ENCODE peak calls at places on chromosome 14, in six cellular contexts. E, I, B, O, C and Q are unnamed samples.

GRCh38 chr14:101772770-101773169 is 11.3 kb downstream of the PPP2R5C start:
- DNase-seq in E (no peak), I (no peak), B (no peak), O (peak), C (no peak), Q (no peak)

GRCh38 chr14:95946867-95947266 is 70.2 kb downstream of the TUNAR start:
- DNase-seq in E (no peak), I (no peak), B (no peak), O (no peak), C (no peak), Q (no peak)

GRCh38 chr14:81323621-81324400 is 76.3 kb downstream of the STON2 start:
- DNase-seq in E (peak), I (no peak), B (peak), O (no peak), C (no peak), Q (no peak)

GRCh38 chr14:78595797-78596196 is 425.6 kb downstream of the NRXN3 start:
- DNase-seq in E (no peak), I (no peak), B (peak), O (no peak), C (peak), Q (no peak)

GRCh38 chr14:52111583-52111982 is 42.7 kb upstream of the NID2 start:
- DNase-seq in E (peak), I (no peak), B (no peak), O (no peak), C (no peak), Q (no peak)

GRCh38 chr14:89524412-89524811 is 107.4 kb upstream of the FOXN3 start:
- DNase-seq in E (no peak), I (no peak), B (no peak), O (no peak), C (no peak), Q (no peak)

GRCh38 chr14:29937116-29937515 is 9.5 kb upstream of the PRKD1 start:
- DNase-seq in E (no peak), I (no peak), B (no peak), O (no peak), C (no peak), Q (no peak)

GRCh38 chr14:80003138-80003537 is 208.2 kb downstream of the DIO2 start:
- DNase-seq in E (no peak), I (no peak), B (no peak), O (peak), C (no peak), Q (peak)

GRCh38 chr14:66401447-66402095 is 84.6 kb upstream of the CCDC196 start:
- DNase-seq in E (no peak), I (no peak), B (no peak), O (peak), C (peak), Q (no peak)

GRCh38 chr14:27995688-27996087 is 770.9 kb upstream of the FOXG1 start:
- DNase-seq in E (no peak), I (no peak), B (no peak), O (no peak), C (no peak), Q (no peak)

GRCh38 chr14:28807518-28807917 is 40.9 kb downstream of the FOXG1 start:
- DNase-seq in E (no peak), I (no peak), B (no peak), O (no peak), C (no peak), Q (no peak)

GRCh38 chr14:33414041-33414440 is 475.4 kb downstream of the NPAS3 start:
- DNase-seq in E (no peak), I (peak), B (peak), O (no peak), C (no peak), Q (no peak)

GRCh38 chr14:33406766-33407165 is 468.1 kb downstream of the NPAS3 start:
- DNase-seq in E (no peak), I (no peak), B (no peak), O (no peak), C (no peak), Q (no peak)

GRCh38 chr14:33408291-33408690 is 469.6 kb downstream of the NPAS3 start:
- DNase-seq in E (no peak), I (no peak), B (no peak), O (no peak), C (no peak), Q (no peak)

DNA sequence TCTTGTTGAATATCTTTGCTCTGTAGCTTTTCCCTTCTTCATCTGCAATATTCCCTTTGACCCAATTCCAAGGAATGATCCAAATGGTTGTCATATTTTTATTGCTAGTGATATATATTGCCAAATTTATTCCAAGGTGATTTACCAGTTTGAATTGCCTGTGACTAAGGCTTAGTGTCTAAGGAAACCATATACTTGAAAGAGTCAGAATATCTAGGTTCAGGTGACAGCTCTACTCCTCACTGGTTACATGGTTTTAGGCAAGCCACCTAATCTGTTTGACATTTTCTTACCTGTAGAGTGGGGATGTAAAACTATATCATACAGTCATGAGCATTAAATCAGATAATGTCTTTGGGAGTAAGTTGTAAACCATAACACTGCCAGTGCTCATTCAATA is 473.8 kb downstream of the NPAS3 start:
- DNase-seq in E (no peak), I (no peak), B (no peak), O (no peak), C (no peak), Q (no peak)
- TF ChIP-seq SIN3A in E (no peak), I (no peak), B (no peak), O (no peak), C (no peak), Q (no peak)

DNA sequence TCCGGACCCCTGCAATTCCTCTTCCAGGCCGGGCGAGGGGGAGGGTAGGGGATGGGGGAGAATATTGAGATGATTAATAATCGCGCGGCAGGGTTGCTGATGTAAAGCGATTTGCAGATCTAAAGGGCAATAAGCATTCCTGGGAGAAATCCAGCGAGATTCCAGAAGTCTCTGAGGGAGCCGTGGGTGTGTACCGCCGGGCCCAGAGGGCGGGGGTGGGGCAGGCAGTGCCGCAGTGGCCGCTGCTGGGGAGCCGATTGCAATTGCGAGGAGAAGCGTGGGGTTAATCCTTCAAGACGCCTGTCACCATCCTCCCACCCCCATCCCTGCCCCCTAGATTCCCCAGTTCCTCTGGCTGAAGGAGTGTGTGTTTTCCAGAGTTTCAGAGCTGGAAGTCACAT is 16.4 kb downstream of the FOS start:
- DNase-seq in E (no peak), I (no peak), B (peak), O (no peak), C (peak), Q (no peak)
- TF ChIP-seq REST in E (no peak), I (no peak), B (no peak), O (no peak), C (no peak), Q (no peak)

DNA sequence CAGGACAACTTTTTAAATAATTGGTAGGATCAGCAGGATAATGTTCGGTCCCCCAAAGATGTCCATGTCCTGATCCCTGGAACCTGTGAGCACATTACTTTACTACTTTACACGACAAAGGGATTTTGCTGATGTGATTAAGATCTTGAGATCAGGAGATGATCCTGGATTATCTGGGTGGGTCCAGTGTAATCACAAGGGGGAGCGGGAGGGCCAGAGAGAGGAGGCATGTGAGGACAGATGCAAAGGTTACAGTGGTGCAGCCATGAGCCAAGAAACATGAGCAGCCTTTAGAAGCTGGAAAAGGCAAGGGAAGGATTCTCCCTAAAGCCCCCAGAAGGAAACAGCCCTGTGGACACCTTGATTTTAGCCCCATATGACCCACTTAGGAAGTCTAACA is 33.1 kb downstream of the KCNK10 start:
- DNase-seq in E (no peak), I (no peak), B (no peak), O (no peak), C (no peak), Q (no peak)
- TF ChIP-seq SIN3A in E (no peak), I (no peak), B (no peak), O (no peak), C (no peak), Q (no peak)

GRCh38 chr14:48582938-48583337 is 907.5 kb upstream of the MDGA2 start:
- DNase-seq in E (no peak), I (no peak), B (no peak), O (no peak), C (no peak), Q (no peak)

GRCh38 chr14:48580692-48581091 is 905.3 kb upstream of the MDGA2 start:
- DNase-seq in E (no peak), I (no peak), B (no peak), O (no peak), C (no peak), Q (no peak)

GRCh38 chr14:48586099-48586498 is 910.7 kb upstream of the MDGA2 start:
- DNase-seq in E (no peak), I (no peak), B (no peak), O (no peak), C (no peak), Q (no peak)

GRCh38 chr14:48584031-48584430 is 908.6 kb upstream of the MDGA2 start:
- DNase-seq in E (no peak), I (no peak), B (no peak), O (no peak), C (no peak), Q (no peak)
- TF ChIP-seq REST in E (no peak), I (no peak), B (no peak), O (no peak), C (no peak), Q (no peak)

GRCh38 chr14:103072595-103073366 is 11.2 kb upstream of the LBHD2 start:
- DNase-seq in E (no peak), I (no peak), B (peak), O (no peak), C (no peak), Q (no peak)

GRCh38 chr14:103071544-103072251 is 12.3 kb upstream of the LBHD2 start:
- DNase-seq in E (no peak), I (no peak), B (no peak), O (no peak), C (no peak), Q (no peak)

GRCh38 chr14:103073367-103073875 is 10.6 kb upstream of the LBHD2 start:
- DNase-seq in E (no peak), I (no peak), B (no peak), O (no peak), C (no peak), Q (no peak)

GRCh38 chr14:103074699-103075341 is 9.2 kb upstream of the LBHD2 start:
- DNase-seq in E (no peak), I (no peak), B (peak), O (peak), C (peak), Q (no peak)

GRCh38 chr14:103073876-103074698 is 9.9 kb upstream of the LBHD2 start:
- DNase-seq in E (no peak), I (no peak), B (no peak), O (no peak), C (peak), Q (no peak)
- TF ChIP-seq SIN3A in E (no peak), I (no peak), B (no peak), O (no peak), C (no peak), Q (no peak)

GRCh38 chr14:61281911-61282310 is 773 bp upstream of the TMEM30B start:
- DNase-seq in E (no peak), I (no peak), B (no peak), O (no peak), C (no peak), Q (no peak)
- TF ChIP-seq REST in E (no peak), I (no peak), B (no peak), O (no peak), C (no peak), Q (no peak)